ENCODE peak calls at places on chromosomes 13 and 19, in ten cellular contexts. One of them, this sample, is unnamed.

GRCh38 chr19:47407417-47407774 is 11.9 kb downstream of the MEIS3 start:
- DNase-seq in left ventricle myocardium inferior: no peak
- DNase-seq in heart left ventricle: no peak
- DNase-seq in A673: no peak
- DNase-seq in fibroblast of pulmonary artery: no peak
- DNase-seq in stomach: no peak
- DNase-seq in ovary: no peak
- DNase-seq in uterus: no peak
- DNase-seq in RWPE1: no peak
- DNase-seq in right lobe of liver: no peak
- DNase-seq in this sample: no peak

GRCh38 chr13:29111446-29111845 is 291.3 kb downstream of the MTUS2 start:
- DNase-seq in left ventricle myocardium inferior: no peak
- DNase-seq in heart left ventricle: no peak
- DNase-seq in A673: no peak
- DNase-seq in fibroblast of pulmonary artery: peak; percentile 6
- DNase-seq in stomach: no peak
- DNase-seq in ovary: no peak
- DNase-seq in uterus: no peak
- DNase-seq in RWPE1: no peak
- DNase-seq in right lobe of liver: no peak
- DNase-seq in this sample: no peak

GRCh38 chr19:8459520-8460260 is 14.9 kb downstream of the HNRNPM start:
- DNase-seq in left ventricle myocardium inferior: no peak
- DNase-seq in heart left ventricle: no peak
- DNase-seq in A673: no peak
- DNase-seq in fibroblast of pulmonary artery: peak; percentile 59
- DNase-seq in stomach: no peak
- DNase-seq in ovary: no peak
- DNase-seq in uterus: no peak
- DNase-seq in RWPE1: peak; percentile 30
- DNase-seq in right lobe of liver: no peak
- DNase-seq in this sample: no peak

GRCh38 chr13:21175656-21176194 is 627 bp downstream of the SKA3 start:
- DNase-seq in left ventricle myocardium inferior: no peak
- DNase-seq in heart left ventricle: no peak
- DNase-seq in A673: peak; percentile 56
- DNase-seq in fibroblast of pulmonary artery: peak; percentile 42
- DNase-seq in stomach: no peak
- DNase-seq in ovary: no peak
- DNase-seq in uterus: no peak
- DNase-seq in RWPE1: no peak
- DNase-seq in right lobe of liver: no peak
- DNase-seq in this sample: no peak

GRCh38 chr13:73778242-73778864 is 355.9 kb downstream of the KLF12 start:
- DNase-seq in left ventricle myocardium inferior: no peak
- DNase-seq in heart left ventricle: no peak
- DNase-seq in A673: no peak
- DNase-seq in fibroblast of pulmonary artery: no peak
- DNase-seq in stomach: no peak
- DNase-seq in ovary: no peak
- DNase-seq in uterus: no peak
- DNase-seq in RWPE1: no peak
- DNase-seq in right lobe of liver: no peak
- DNase-seq in this sample: no peak

GRCh38 chr19:10368101-10368803 is 12.1 kb downstream of the TYK2 start:
- DNase-seq in left ventricle myocardium inferior: no peak
- DNase-seq in heart left ventricle: no peak
- DNase-seq in A673: no peak
- DNase-seq in fibroblast of pulmonary artery: no peak
- DNase-seq in stomach: no peak
- DNase-seq in ovary: no peak
- DNase-seq in uterus: no peak
- DNase-seq in RWPE1: no peak
- DNase-seq in right lobe of liver: no peak
- DNase-seq in this sample: no peak

GRCh38 chr19:3276341-3276799 is 51.9 kb downstream of the CELF5 start:
- DNase-seq in left ventricle myocardium inferior: no peak
- DNase-seq in heart left ventricle: no peak
- DNase-seq in A673: peak; percentile 92
- DNase-seq in fibroblast of pulmonary artery: no peak
- DNase-seq in stomach: peak; percentile 34
- DNase-seq in ovary: no peak
- DNase-seq in uterus: no peak
- DNase-seq in RWPE1: peak; percentile 77
- DNase-seq in right lobe of liver: no peak
- DNase-seq in this sample: peak; percentile 61

GRCh38 chr13:76732367-76732766 is 153.8 kb downstream of the KCTD12 start:
- DNase-seq in left ventricle myocardium inferior: no peak
- DNase-seq in heart left ventricle: no peak
- DNase-seq in A673: no peak
- DNase-seq in fibroblast of pulmonary artery: no peak
- DNase-seq in stomach: no peak
- DNase-seq in ovary: no peak
- DNase-seq in uterus: no peak
- DNase-seq in RWPE1: no peak
- DNase-seq in right lobe of liver: no peak
- DNase-seq in this sample: no peak

GRCh38 chr13:29753593-29754485 is 96.6 kb downstream of the UBL3 start:
- DNase-seq in left ventricle myocardium inferior: no peak
- DNase-seq in heart left ventricle: no peak
- DNase-seq in A673: no peak
- DNase-seq in fibroblast of pulmonary artery: no peak
- DNase-seq in stomach: no peak
- DNase-seq in ovary: no peak
- DNase-seq in uterus: no peak
- DNase-seq in RWPE1: no peak
- DNase-seq in right lobe of liver: no peak
- DNase-seq in this sample: no peak

GRCh38 chr19:4130635-4131438 is 6.9 kb upstream of the MAP2K2 start:
- DNase-seq in left ventricle myocardium inferior: no peak
- DNase-seq in heart left ventricle: no peak
- DNase-seq in A673: peak; percentile 56
- DNase-seq in fibroblast of pulmonary artery: peak; percentile 76
- DNase-seq in stomach: no peak
- DNase-seq in ovary: no peak
- DNase-seq in uterus: no peak
- DNase-seq in RWPE1: peak; percentile 61
- DNase-seq in right lobe of liver: no peak
- DNase-seq in this sample: no peak

GRCh38 chr13:44576396-44577235 is 486 bp upstream of the TSC22D1 start:
- DNase-seq in left ventricle myocardium inferior: peak; percentile 25
- DNase-seq in heart left ventricle: peak; percentile 28
- DNase-seq in A673: peak; percentile 25
- DNase-seq in fibroblast of pulmonary artery: peak; percentile 11
- DNase-seq in stomach: peak; percentile 34
- DNase-seq in ovary: peak; percentile 63
- DNase-seq in uterus: peak; percentile 37
- DNase-seq in RWPE1: peak; percentile 13
- DNase-seq in right lobe of liver: no peak
- DNase-seq in this sample: peak; percentile 37

GRCh38 chr13:114064516-114065140 is 67.8 kb downstream of the RASA3 start:
- DNase-seq in left ventricle myocardium inferior: peak; percentile 28
- DNase-seq in heart left ventricle: no peak
- DNase-seq in A673: no peak
- DNase-seq in fibroblast of pulmonary artery: peak; percentile 45
- DNase-seq in stomach: peak; percentile 51
- DNase-seq in ovary: peak; percentile 68
- DNase-seq in uterus: peak; percentile 64
- DNase-seq in RWPE1: peak; percentile 35
- DNase-seq in right lobe of liver: peak; percentile 53
- DNase-seq in this sample: no peak

GRCh38 chr13:50425772-50426171 is 410.5 kb downstream of the KCNRG start:
- DNase-seq in left ventricle myocardium inferior: no peak
- DNase-seq in heart left ventricle: no peak
- DNase-seq in A673: no peak
- DNase-seq in fibroblast of pulmonary artery: no peak
- DNase-seq in stomach: no peak
- DNase-seq in ovary: no peak
- DNase-seq in uterus: no peak
- DNase-seq in RWPE1: no peak
- DNase-seq in right lobe of liver: no peak
- DNase-seq in this sample: no peak

GRCh38 chr19:19329199-19329598 is 8.6 kb downstream of the MAU2 start:
- DNase-seq in left ventricle myocardium inferior: no peak
- DNase-seq in heart left ventricle: no peak
- DNase-seq in A673: no peak
- DNase-seq in fibroblast of pulmonary artery: peak; percentile 6
- DNase-seq in stomach: no peak
- DNase-seq in ovary: no peak
- DNase-seq in uterus: no peak
- DNase-seq in RWPE1: no peak
- DNase-seq in right lobe of liver: no peak
- DNase-seq in this sample: no peak

GRCh38 chr19:13095934-13096890 is 6.4 kb downstream of the LYL1 start:
- DNase-seq in left ventricle myocardium inferior: no peak
- DNase-seq in heart left ventricle: no peak
- DNase-seq in A673: no peak
- DNase-seq in fibroblast of pulmonary artery: no peak
- DNase-seq in stomach: no peak
- DNase-seq in ovary: peak; percentile 71
- DNase-seq in uterus: peak; percentile 51
- DNase-seq in RWPE1: no peak
- DNase-seq in right lobe of liver: peak; percentile 74
- DNase-seq in this sample: no peak

GRCh38 chr19:41915248-41916032 is 12.8 kb downstream of the ERFL start:
- DNase-seq in left ventricle myocardium inferior: no peak
- DNase-seq in heart left ventricle: no peak
- DNase-seq in A673: no peak
- DNase-seq in fibroblast of pulmonary artery: no peak
- DNase-seq in stomach: no peak
- DNase-seq in ovary: no peak
- DNase-seq in uterus: no peak
- DNase-seq in RWPE1: no peak
- DNase-seq in right lobe of liver: no peak
- DNase-seq in this sample: no peak

GRCh38 chr19:41914906-41915247 is 13.4 kb downstream of the ERFL start:
- DNase-seq in left ventricle myocardium inferior: no peak
- DNase-seq in heart left ventricle: no peak
- DNase-seq in A673: no peak
- DNase-seq in fibroblast of pulmonary artery: no peak
- DNase-seq in stomach: no peak
- DNase-seq in ovary: no peak
- DNase-seq in uterus: no peak
- DNase-seq in RWPE1: no peak
- DNase-seq in right lobe of liver: no peak
- DNase-seq in this sample: no peak

GRCh38 chr19:41917676-41918075 is 10.6 kb downstream of the ERFL start:
- DNase-seq in left ventricle myocardium inferior: no peak
- DNase-seq in heart left ventricle: no peak
- DNase-seq in A673: no peak
- DNase-seq in fibroblast of pulmonary artery: no peak
- DNase-seq in stomach: no peak
- DNase-seq in ovary: no peak
- DNase-seq in uterus: no peak
- DNase-seq in RWPE1: no peak
- DNase-seq in right lobe of liver: no peak
- DNase-seq in this sample: no peak

GRCh38 chr19:41914191-41914834 is 13.9 kb downstream of the ERFL start:
- DNase-seq in left ventricle myocardium inferior: no peak
- DNase-seq in heart left ventricle: no peak
- DNase-seq in A673: no peak
- DNase-seq in fibroblast of pulmonary artery: no peak
- DNase-seq in stomach: no peak
- DNase-seq in ovary: no peak
- DNase-seq in uterus: no peak
- DNase-seq in RWPE1: no peak
- DNase-seq in right lobe of liver: no peak
- DNase-seq in this sample: no peak

GRCh38 chr19:41916033-41916424 is 12.2 kb downstream of the ERFL start:
- DNase-seq in left ventricle myocardium inferior: no peak
- DNase-seq in heart left ventricle: no peak
- DNase-seq in A673: no peak
- DNase-seq in fibroblast of pulmonary artery: no peak
- DNase-seq in stomach: no peak
- DNase-seq in ovary: no peak
- DNase-seq in uterus: no peak
- DNase-seq in RWPE1: no peak
- DNase-seq in right lobe of liver: no peak
- DNase-seq in this sample: no peak
- TF ChIP-seq CTCF in left ventricle myocardium inferior: no peak
- TF ChIP-seq CTCF in heart left ventricle: no peak
- TF ChIP-seq CTCF in A673: no peak
- TF ChIP-seq CTCF in fibroblast of pulmonary artery: no peak
- TF ChIP-seq CTCF in stomach: no peak
- TF ChIP-seq CTCF in ovary: no peak
- TF ChIP-seq CTCF in uterus: no peak
- TF ChIP-seq CTCF in RWPE1: no peak
- TF ChIP-seq CTCF in right lobe of liver: no peak
- TF ChIP-seq CTCF in this sample: no peak

GRCh38 chr13:45728759-45729158 is 26.6 kb downstream of the CBY2 start:
- DNase-seq in left ventricle myocardium inferior: no peak
- DNase-seq in heart left ventricle: no peak
- DNase-seq in A673: no peak
- DNase-seq in fibroblast of pulmonary artery: peak; percentile 4
- DNase-seq in stomach: no peak
- DNase-seq in ovary: no peak
- DNase-seq in uterus: no peak
- DNase-seq in RWPE1: peak; percentile 23
- DNase-seq in right lobe of liver: no peak
- DNase-seq in this sample: peak; percentile 34
- TF ChIP-seq CTCF in left ventricle myocardium inferior: peak; percentile 20
- TF ChIP-seq CTCF in heart left ventricle: no peak
- TF ChIP-seq CTCF in A673: no peak
- TF ChIP-seq CTCF in fibroblast of pulmonary artery: peak; percentile 4
- TF ChIP-seq CTCF in stomach: no peak
- TF ChIP-seq CTCF in ovary: no peak
- TF ChIP-seq CTCF in uterus: no peak
- TF ChIP-seq CTCF in RWPE1: peak; percentile 15
- TF ChIP-seq CTCF in right lobe of liver: no peak
- TF ChIP-seq CTCF in this sample: peak; percentile 36

DNA sequence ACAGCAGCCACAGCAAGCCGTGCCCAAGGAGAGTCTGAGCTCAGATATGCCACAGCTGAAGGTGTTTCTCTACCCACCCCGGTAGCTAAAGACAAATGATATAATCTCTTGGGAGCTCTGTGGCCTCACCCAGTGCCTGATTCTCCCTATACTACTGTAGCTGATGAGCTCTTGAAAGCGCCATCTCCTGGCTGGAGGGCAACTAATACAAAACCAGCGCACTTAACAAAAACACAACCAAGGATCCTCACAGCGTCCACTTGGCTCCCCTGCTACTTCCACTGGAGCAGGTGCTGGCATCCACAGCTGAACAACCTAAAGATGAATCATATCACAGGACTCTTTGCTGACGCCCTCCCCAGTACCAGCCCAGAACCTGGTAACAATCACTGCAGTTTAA is 1212.0 kb downstream of the PCDH17 start:
- DNase-seq in left ventricle myocardium inferior: no peak
- DNase-seq in heart left ventricle: no peak
- DNase-seq in A673: peak; percentile 7
- DNase-seq in fibroblast of pulmonary artery: no peak
- DNase-seq in stomach: no peak
- DNase-seq in ovary: no peak
- DNase-seq in uterus: no peak
- DNase-seq in RWPE1: no peak
- DNase-seq in right lobe of liver: no peak
- DNase-seq in this sample: no peak
- TF ChIP-seq CTCF in left ventricle myocardium inferior: no peak
- TF ChIP-seq CTCF in heart left ventricle: no peak
- TF ChIP-seq CTCF in A673: no peak
- TF ChIP-seq CTCF in fibroblast of pulmonary artery: no peak
- TF ChIP-seq CTCF in stomach: no peak
- TF ChIP-seq CTCF in ovary: no peak
- TF ChIP-seq CTCF in uterus: no peak
- TF ChIP-seq CTCF in RWPE1: no peak
- TF ChIP-seq CTCF in right lobe of liver: no peak
- TF ChIP-seq CTCF in this sample: no peak

GRCh38 chr19:29855771-29856510 is 44.1 kb downstream of the CCNE1 start:
- DNase-seq in left ventricle myocardium inferior: no peak
- DNase-seq in heart left ventricle: no peak
- DNase-seq in A673: no peak
- DNase-seq in fibroblast of pulmonary artery: no peak
- DNase-seq in stomach: no peak
- DNase-seq in ovary: no peak
- DNase-seq in uterus: no peak
- DNase-seq in RWPE1: no peak
- DNase-seq in right lobe of liver: peak; percentile 8
- DNase-seq in this sample: no peak
- TF ChIP-seq CTCF in left ventricle myocardium inferior: no peak
- TF ChIP-seq CTCF in heart left ventricle: no peak
- TF ChIP-seq CTCF in A673: no peak
- TF ChIP-seq CTCF in fibroblast of pulmonary artery: no peak
- TF ChIP-seq CTCF in stomach: no peak
- TF ChIP-seq CTCF in ovary: no peak
- TF ChIP-seq CTCF in uterus: no peak
- TF ChIP-seq CTCF in RWPE1: no peak
- TF ChIP-seq CTCF in right lobe of liver: no peak
- TF ChIP-seq CTCF in this sample: no peak

This sample was measured in GM10248.